ENCODE peak calls at places on chromosomes 7 and 10, in four cellular contexts. One of them, this sample, is unnamed.

GRCh38 chr10:101525848-101526247 is 62.2 kb downstream of the POLL start:
- DNase-seq in neural progenitor cell: no peak
- DNase-seq in HCT116: no peak
- DNase-seq in neuronal stem cell: no peak
- DNase-seq in this sample: no peak

GRCh38 chr7:16130127-16131110 is 290.9 kb downstream of the CRPPA start:
- DNase-seq in HCT116: no peak
- DNase-seq in neural progenitor cell: no peak
- DNase-seq in neuronal stem cell: no peak
- DNase-seq in this sample: no peak

GRCh38 chr7:31084226-31084625 is 32.1 kb downstream of the ADCYAP1R1 start:
- DNase-seq in HCT116: no peak
- DNase-seq in neural progenitor cell: no peak
- DNase-seq in neuronal stem cell: no peak
- DNase-seq in this sample: no peak

GRCh38 chr10:43155716-43156115 is 17.5 kb downstream of the CSGALNACT2 start:
- DNase-seq in neuronal stem cell: no peak
- DNase-seq in neural progenitor cell: no peak
- DNase-seq in HCT116: no peak
- DNase-seq in this sample: no peak

GRCh38 chr10:94314913-94315545 is 47.7 kb downstream of the NOC3L start:
- DNase-seq in HCT116: no peak
- DNase-seq in neural progenitor cell: peak; percentile 38
- DNase-seq in neuronal stem cell: no peak
- DNase-seq in this sample: no peak

GRCh38 chr10:88281592-88282268 is 301.4 kb downstream of the RNLS start:
- DNase-seq in HCT116: no peak
- DNase-seq in neuronal stem cell: no peak
- DNase-seq in neural progenitor cell: no peak
- DNase-seq in this sample: peak; percentile 46

GRCh38 chr7:20558963-20559716 is 56.3 kb upstream of the ABCB5 start:
- DNase-seq in HCT116: no peak
- DNase-seq in neuronal stem cell: no peak
- DNase-seq in neural progenitor cell: no peak
- DNase-seq in this sample: no peak

GRCh38 chr10:91596821-91597396 is 36.0 kb downstream of the PPP1R3C start:
- DNase-seq in HCT116: no peak
- DNase-seq in neural progenitor cell: no peak
- DNase-seq in neuronal stem cell: no peak
- DNase-seq in this sample: no peak

GRCh38 chr10:6665847-6666246 is 85.8 kb upstream of the PRKCQ start:
- DNase-seq in neural progenitor cell: no peak
- DNase-seq in HCT116: no peak
- DNase-seq in neuronal stem cell: no peak
- DNase-seq in this sample: no peak

GRCh38 chr10:110399163-110400094 is 94.7 kb upstream of the SMNDC1 start:
- DNase-seq in neuronal stem cell: no peak
- DNase-seq in neural progenitor cell: no peak
- DNase-seq in HCT116: peak; percentile 95
- DNase-seq in this sample: no peak
- H3K27ac ChIP-seq in neuronal stem cell: no peak overlapping the region
- H3K27ac ChIP-seq in neural progenitor cell: no peak overlapping the region
- H3K27ac ChIP-seq in HCT116: peak overlapping the region; percentile 85
- H3K27ac ChIP-seq in this sample: no peak overlapping the region

GRCh38 chr10:3539696-3540383 is 245.2 kb downstream of the KLF6 start:
- DNase-seq in neuronal stem cell: no peak
- DNase-seq in neural progenitor cell: no peak
- DNase-seq in HCT116: no peak
- DNase-seq in this sample: no peak

GRCh38 chr10:3537518-3537917 is 247.5 kb downstream of the KLF6 start:
- DNase-seq in neural progenitor cell: no peak
- DNase-seq in neuronal stem cell: no peak
- DNase-seq in HCT116: no peak
- DNase-seq in this sample: no peak

GRCh38 chr10:3538850-3539531 is 246.0 kb downstream of the KLF6 start:
- DNase-seq in neural progenitor cell: peak; percentile 11
- DNase-seq in HCT116: no peak
- DNase-seq in neuronal stem cell: peak; percentile 14
- DNase-seq in this sample: no peak

GRCh38 chr10:3535001-3535400 is 250.0 kb downstream of the KLF6 start:
- DNase-seq in neuronal stem cell: no peak
- DNase-seq in neural progenitor cell: no peak
- DNase-seq in HCT116: no peak
- DNase-seq in this sample: no peak

DNA sequence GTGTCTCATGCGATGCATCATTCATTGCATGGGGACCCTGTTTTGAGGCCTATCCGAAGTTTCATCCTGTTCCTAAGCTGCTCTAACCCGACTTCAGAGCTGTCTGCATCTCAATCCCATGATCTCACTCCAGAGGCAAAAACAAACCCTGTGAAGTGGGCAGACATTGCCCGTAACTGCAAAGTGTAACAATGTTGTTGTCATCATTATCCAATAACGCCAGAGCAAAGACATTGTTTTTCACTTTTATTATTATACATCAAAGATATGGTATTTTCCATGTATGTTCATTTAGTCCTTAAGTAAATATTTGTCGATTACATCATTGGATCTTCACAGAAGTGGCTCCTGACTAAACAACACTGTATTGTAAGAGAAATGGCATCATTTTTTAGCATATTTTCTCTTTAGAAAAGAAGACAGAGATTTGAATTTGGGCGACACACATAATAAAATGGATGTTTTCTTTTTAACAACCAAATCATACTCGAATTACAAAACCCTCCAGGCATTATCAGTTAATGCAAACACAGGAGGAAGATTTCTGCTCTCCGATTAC is 246.6 kb downstream of the KLF6 start:
- DNase-seq in neuronal stem cell: no peak
- DNase-seq in neural progenitor cell: no peak
- DNase-seq in HCT116: no peak
- DNase-seq in this sample: no peak
- H3K9ac ChIP-seq in neuronal stem cell: no peak overlapping the region
- H3K9ac ChIP-seq in neural progenitor cell: no peak overlapping the region
- H3K9ac ChIP-seq in HCT116: no peak overlapping the region
- H3K9ac ChIP-seq in this sample: no peak overlapping the region

DNA sequence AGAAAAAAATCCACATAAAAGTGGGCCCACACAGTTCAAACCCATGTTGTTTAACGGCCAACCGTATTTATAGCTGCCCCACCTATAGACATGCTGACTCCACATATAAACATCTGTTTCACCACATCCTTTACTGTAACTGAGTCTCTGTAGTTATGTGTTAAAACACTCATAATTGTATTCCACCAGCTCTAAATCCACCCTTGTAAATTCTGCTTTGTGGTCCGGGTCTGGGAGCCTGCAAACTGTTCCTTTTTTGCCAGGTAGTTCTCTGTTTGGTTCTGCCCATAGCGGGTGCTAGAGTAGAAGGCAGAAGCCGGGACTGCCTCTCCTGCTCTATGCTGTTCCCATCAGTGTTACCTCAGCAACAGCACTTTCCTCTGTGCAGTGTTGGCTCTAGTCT is 20.2 kb upstream of the FHIP2A start:
- DNase-seq in neuronal stem cell: no peak
- DNase-seq in neural progenitor cell: no peak
- DNase-seq in HCT116: no peak
- DNase-seq in this sample: no peak
- H3K27ac ChIP-seq in neuronal stem cell: no peak overlapping the region
- H3K27ac ChIP-seq in neural progenitor cell: no peak overlapping the region
- H3K27ac ChIP-seq in HCT116: no peak overlapping the region
- H3K27ac ChIP-seq in this sample: no peak overlapping the region

GRCh38 chr10:22604314-22605091 is 109.9 kb downstream of the PIP4K2A start:
- DNase-seq in HCT116: no peak
- DNase-seq in neural progenitor cell: no peak
- DNase-seq in neuronal stem cell: no peak
- DNase-seq in this sample: no peak
- H3K9ac ChIP-seq in HCT116: no peak overlapping the region
- H3K9ac ChIP-seq in neural progenitor cell: no peak overlapping the region
- H3K9ac ChIP-seq in neuronal stem cell: no peak overlapping the region
- H3K9ac ChIP-seq in this sample: no peak overlapping the region

GRCh38 chr10:79147796-79148451 is 79.2 kb downstream of the ZMIZ1 start:
- DNase-seq in neuronal stem cell: no peak
- DNase-seq in neural progenitor cell: no peak
- DNase-seq in HCT116: no peak
- DNase-seq in this sample: no peak
- H3K27ac ChIP-seq in neuronal stem cell: no peak overlapping the region
- H3K27ac ChIP-seq in neural progenitor cell: no peak overlapping the region
- H3K27ac ChIP-seq in HCT116: peak overlapping the region; percentile 94
- H3K27ac ChIP-seq in this sample: no peak overlapping the region

This sample was measured in Karpas-422.